ENCODE peak calls at places on chromosomes 11 and 22, in five cellular contexts. U is GM12878, P is H1, W is HepG2, B is NT2/D1. Z is an unnamed sample.

GRCh38 chr22:22119003-22119402 is 125.6 kb upstream of the VPREB1 start:
- DNase-seq in U (no peak), P (no peak), W (no peak), B (no peak), Z (no peak)

GRCh38 chr11:113184498-113184897 is 129.9 kb upstream of the TTC12 start:
- DNase-seq in U (no peak), P (no peak), W (peak), B (peak), Z (no peak)

GRCh38 chr11:47991266-47991830 is 11.0 kb downstream of the PTPRJ start:
- DNase-seq in U (no peak), P (no peak), W (no peak), B (no peak), Z (no peak)

GRCh38 chr11:60985991-60986915 is 14.8 kb downstream of the CD6 start:
- DNase-seq in U (no peak), P (no peak), W (no peak), B (no peak), Z (no peak)

GRCh38 chr11:18173225-18173866 is 709 bp downstream of the MRGPRX4 start:
- DNase-seq in U (no peak), P (no peak), W (no peak), B (no peak), Z (no peak)

GRCh38 chr11:126163074-126163700 is 48.3 kb downstream of the RPUSD4 start:
- DNase-seq in U (no peak), P (no peak), W (peak), B (no peak), Z (no peak)

GRCh38 chr11:16924826-16925494 is 89.3 kb downstream of the PLEKHA7 start:
- DNase-seq in U (no peak), P (peak), W (peak), B (peak), Z (peak)

GRCh38 chr22:20217563-20217962 is 50.6 kb downstream of the RTN4R start:
- DNase-seq in U (no peak), P (no peak), W (no peak), B (no peak), Z (no peak)

GRCh38 chr11:4074266-4074665 is 20.3 kb upstream of the RRM1 start:
- DNase-seq in U (no peak), P (no peak), W (no peak), B (no peak), Z (no peak)

GRCh38 chr11:12968101-12968500 is 41.0 kb upstream of the RASSF10 start:
- DNase-seq in U (no peak), P (no peak), W (no peak), B (no peak), Z (no peak)

GRCh38 chr22:44357962-44358553 is 45.3 kb upstream of the SHISAL1 start:
- DNase-seq in U (no peak), P (no peak), W (no peak), B (no peak), Z (no peak)

GRCh38 chr11:80441821-80442220 is 1001.0 kb upstream of the TENM4 start:
- DNase-seq in U (no peak), P (no peak), W (no peak), B (no peak), Z (no peak)

GRCh38 chr11:35619030-35619753 is 932 bp downstream of the FJX1 start:
- DNase-seq in U (no peak), P (peak), W (no peak), B (no peak), Z (peak)

GRCh38 chr11:100630898-100631297 is 56.2 kb upstream of the ARHGAP42 start:
- DNase-seq in U (no peak), P (no peak), W (no peak), B (no peak), Z (no peak)

GRCh38 chr22:49264696-49265095 is 563.0 kb downstream of the BRD1 start:
- DNase-seq in U (no peak), P (no peak), W (no peak), B (no peak), Z (no peak)

GRCh38 chr11:94604496-94604895 is 37.3 kb downstream of the PIWIL4 start:
- DNase-seq in U (no peak), P (no peak), W (no peak), B (no peak), Z (no peak)

GRCh38 chr22:31995046-31995445 is 48.0 kb upstream of the SLC5A1 start:
- DNase-seq in U (no peak), P (no peak), W (no peak), B (no peak), Z (peak)

GRCh38 chr22:35893698-35894097 is 134.9 kb downstream of the RBFOX2 start:
- DNase-seq in U (no peak), P (no peak), W (no peak), B (no peak), Z (no peak)

GRCh38 chr11:83538286-83538685 is 252.1 kb upstream of the CCDC90B start:
- DNase-seq in U (no peak), P (no peak), W (no peak), B (no peak), Z (no peak)

GRCh38 chr11:64767344-64768299 is 7.8 kb upstream of the PYGM start:
- DNase-seq in U (no peak), P (peak), W (peak), B (peak), Z (peak)

GRCh38 chr11:769887-770641 is 7.2 kb downstream of the GATD1 start:
- DNase-seq in U (no peak), P (no peak), W (no peak), B (no peak), Z (no peak)

GRCh38 chr11:115566185-115566765 is 62.1 kb upstream of the CADM1 start:
- DNase-seq in U (no peak), P (no peak), W (no peak), B (no peak), Z (no peak)

GRCh38 chr22:44363980-44364749 is 51.4 kb upstream of the SHISAL1 start:
- DNase-seq in U (no peak), P (no peak), W (no peak), B (no peak), Z (no peak)

GRCh38 chr11:115439385-115439784 is 64.8 kb downstream of the CADM1 start:
- DNase-seq in U (no peak), P (no peak), W (no peak), B (no peak), Z (no peak)

GRCh38 chr11:1791912-1792311 is 28.2 kb upstream of the CTSD start:
- DNase-seq in U (no peak), P (no peak), W (no peak), B (no peak), Z (no peak)

GRCh38 chr11:113553235-113553634 is 78.0 kb upstream of the DRD2 start:
- DNase-seq in U (no peak), P (no peak), W (no peak), B (peak), Z (no peak)

GRCh38 chr11:117877120-117877784 is 794 bp upstream of the FXYD6 start:
- DNase-seq in U (no peak), P (no peak), W (no peak), B (no peak), Z (no peak)

GRCh38 chr11:67608486-67608885 is 1.8 kb downstream of the NDUFV1 start:
- DNase-seq in U (no peak), P (no peak), W (no peak), B (no peak), Z (no peak)

GRCh38 chr22:46803031-46803880 is 40.8 kb downstream of the TBC1D22A start:
- DNase-seq in U (no peak), P (peak), W (peak), B (no peak), Z (peak)

GRCh38 chr22:36590441-36591056 is 61.6 kb upstream of the EIF3D start:
- DNase-seq in U (no peak), P (no peak), W (no peak), B (no peak), Z (no peak)

GRCh38 chr11:105466582-105467228 is 143.2 kb upstream of the GRIA4 start:
- DNase-seq in U (no peak), P (no peak), W (peak), B (no peak), Z (no peak)

GRCh38 chr22:27670701-27671412 is 130.7 kb downstream of the MN1 start:
- DNase-seq in U (no peak), P (peak), W (peak), B (peak), Z (peak)

GRCh38 chr11:124570160-124570559 is 363 bp downstream of the OR8A1 start:
- DNase-seq in U (no peak), P (no peak), W (no peak), B (no peak), Z (no peak)

GRCh38 chr11:43575931-43576833 is 104.4 kb upstream of the HSD17B12 start:
- DNase-seq in U (no peak), P (no peak), W (no peak), B (no peak), Z (no peak)

GRCh38 chr11:44793350-44794090 is 66.8 kb downstream of the TSPAN18 start:
- DNase-seq in U (no peak), P (no peak), W (no peak), B (no peak), Z (no peak)

GRCh38 chr22:40276877-40277823 is 69.2 kb upstream of the ADSL start:
- DNase-seq in U (no peak), P (no peak), W (no peak), B (no peak), Z (no peak)

GRCh38 chr22:17724241-17724640 is 50.0 kb downstream of the BID start:
- DNase-seq in U (no peak), P (no peak), W (no peak), B (no peak), Z (no peak)

GRCh38 chr11:12193515-12194336 is 83.3 kb downstream of the MICAL2 start:
- DNase-seq in U (no peak), P (no peak), W (no peak), B (no peak), Z (no peak)

GRCh38 chr22:45584621-45585436 is 82.1 kb downstream of the FBLN1 start:
- DNase-seq in U (no peak), P (no peak), W (no peak), B (no peak), Z (no peak)
- TF ChIP-seq SUZ12 in U (no peak), P (no peak), W (no peak), B (no peak), Z (no peak)

GRCh38 chr11:122524532-122524882 is 131.0 kb upstream of the UBASH3B start:
- DNase-seq in U (no peak), P (no peak), W (no peak), B (peak), Z (no peak)
- TF ChIP-seq SUZ12 in U (no peak), P (no peak), W (no peak), B (no peak), Z (no peak)

GRCh38 chr22:23204541-23205157 is 24.3 kb downstream of the BCR start:
- DNase-seq in U (no peak), P (no peak), W (no peak), B (no peak), Z (no peak)
- TF ChIP-seq SUZ12 in U (no peak), P (no peak), W (no peak), B (no peak), Z (no peak)

DNA sequence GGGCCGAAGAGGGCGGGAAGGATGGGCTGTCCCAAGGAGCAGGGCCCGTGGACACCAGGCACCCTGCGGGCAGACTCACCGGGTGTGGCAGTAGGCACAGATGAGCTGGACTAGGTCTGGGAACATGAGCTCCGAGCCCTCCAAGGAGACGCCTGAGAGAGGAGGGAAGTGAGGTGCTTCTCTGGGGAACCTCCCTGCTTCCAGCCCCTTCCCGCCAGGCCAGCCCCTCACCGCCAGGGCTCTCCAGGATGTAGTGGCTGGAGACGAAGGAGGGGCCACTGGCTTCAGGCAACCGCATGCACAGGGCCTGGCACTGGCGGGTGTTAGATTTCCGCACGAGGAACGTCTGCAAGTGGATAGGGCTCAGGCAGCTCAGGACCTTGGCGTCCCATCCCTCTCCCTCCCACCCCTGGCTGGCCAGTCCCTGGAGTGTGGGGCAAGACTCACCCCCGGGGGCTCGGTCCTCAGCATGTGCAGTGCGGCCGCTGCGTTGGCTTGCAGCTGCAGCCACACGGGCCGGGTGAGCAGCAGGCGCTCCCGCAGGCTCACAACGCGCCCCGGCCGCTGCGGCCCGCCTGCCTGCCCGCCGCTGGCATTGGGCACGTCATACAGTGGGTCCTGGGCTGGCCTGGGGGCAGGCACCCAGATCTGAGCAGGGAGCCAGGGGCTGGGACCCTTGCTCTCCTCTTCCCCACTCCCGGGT is 552 bp downstream of the RIN1 start:
- DNase-seq in U (no peak), P (peak), W (no peak), B (no peak), Z (no peak)
- TF ChIP-seq SUZ12 in U (no peak), P (no peak), W (no peak), B (no peak), Z (no peak)

DNA sequence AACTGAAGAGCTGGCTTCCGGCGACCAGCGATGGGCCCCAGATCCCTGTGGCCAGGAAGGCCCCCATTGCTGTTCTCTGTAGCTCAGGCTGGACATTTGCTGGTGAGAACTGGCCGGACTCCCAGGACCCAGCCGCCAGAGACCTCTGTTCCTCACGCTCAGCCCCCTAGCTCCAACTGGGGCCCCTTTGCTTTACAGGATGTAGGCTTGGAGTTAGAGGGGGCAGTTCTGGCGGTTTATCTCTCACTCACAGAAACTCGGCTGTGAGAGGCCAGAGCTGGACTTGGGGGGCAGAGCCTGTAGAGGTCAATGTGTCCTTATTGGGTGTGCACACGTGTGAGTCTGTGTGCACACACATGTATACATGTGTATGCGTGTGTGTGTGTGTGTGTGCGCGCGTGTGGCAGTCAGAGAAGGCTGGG is 494 bp downstream of the SMIM38 start:
- DNase-seq in U (no peak), P (no peak), W (no peak), B (no peak), Z (no peak)
- TF ChIP-seq SUZ12 in U (no peak), P (no peak), W (no peak), B (no peak), Z (no peak)

GRCh38 chr11:88521354-88522310 is 184.1 kb upstream of the CTSC start:
- DNase-seq in U (no peak), P (no peak), W (no peak), B (no peak), Z (no peak)
- TF ChIP-seq SUZ12 in U (no peak), P (no peak), W (no peak), B (no peak), Z (no peak)

DNA sequence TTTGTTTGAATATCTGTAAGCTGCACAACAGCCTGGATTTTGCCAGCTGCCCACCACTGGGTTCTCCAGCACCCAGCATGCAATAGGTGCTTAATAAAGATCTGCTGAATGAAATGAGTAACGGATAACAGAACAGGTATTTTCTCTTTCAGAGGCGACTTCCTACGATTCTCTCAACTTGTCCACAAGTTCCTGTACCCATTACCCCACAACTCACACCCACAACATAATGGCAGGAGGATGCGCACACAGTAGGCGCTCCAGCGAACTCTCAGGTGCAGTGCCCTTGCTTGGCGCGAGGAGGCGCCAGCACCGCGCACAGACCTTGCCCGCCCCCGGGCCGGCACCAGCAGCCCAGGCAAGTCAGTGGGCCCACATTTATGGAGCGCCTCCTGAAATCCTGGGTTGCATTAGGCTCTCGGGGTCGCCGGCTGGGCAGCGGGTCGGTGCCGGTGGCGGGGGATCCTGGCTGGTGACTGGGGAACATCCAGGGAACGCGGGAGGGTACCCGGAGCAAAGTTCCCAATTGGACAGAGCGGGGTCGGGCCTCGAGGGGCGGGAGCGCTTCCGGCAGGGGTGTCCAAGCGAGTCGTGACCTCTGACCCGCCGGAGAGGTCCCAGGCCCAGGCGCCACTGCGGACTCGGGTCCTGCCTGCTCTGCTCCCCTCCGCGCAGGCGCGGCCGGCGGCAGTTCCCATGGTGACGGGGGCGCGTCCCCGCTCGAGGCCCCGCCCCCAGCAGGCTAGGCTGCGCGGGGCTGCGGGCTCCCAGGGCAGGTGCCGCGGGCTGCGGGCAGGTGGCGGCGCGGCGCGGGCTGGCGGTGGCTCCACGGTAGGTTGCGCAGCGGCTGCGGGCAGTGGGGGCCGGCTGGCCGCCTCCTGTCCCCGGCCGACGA is at the start of gene KIAA1671:
- DNase-seq in U (no peak), P (peak), W (peak), B (peak), Z (peak)
- TF ChIP-seq SUZ12 in U (no peak), P (no peak), W (no peak), B (no peak), Z (no peak)

GRCh38 chr11:128757235-128757711 is 63.4 kb downstream of the FLI1 start:
- DNase-seq in U (peak), P (no peak), W (no peak), B (no peak), Z (peak)

GRCh38 chr11:128759597-128759996 is 65.7 kb downstream of the FLI1 start:
- DNase-seq in U (no peak), P (no peak), W (no peak), B (no peak), Z (no peak)

GRCh38 chr11:128756469-128756868 is 62.6 kb downstream of the FLI1 start:
- DNase-seq in U (no peak), P (no peak), W (no peak), B (no peak), Z (no peak)

GRCh38 chr11:128759168-128759567 is 65.3 kb downstream of the FLI1 start:
- DNase-seq in U (no peak), P (no peak), W (no peak), B (no peak), Z (no peak)

GRCh38 chr11:128757886-128758612 is 64.2 kb downstream of the FLI1 start:
- DNase-seq in U (peak), P (no peak), W (no peak), B (no peak), Z (no peak)
- TF ChIP-seq SUZ12 in U (no peak), P (no peak), W (no peak), B (no peak), Z (no peak)

GRCh38 chr11:70064726-70065317 is 13.3 kb upstream of the ANO1 start:
- DNase-seq in U (no peak), P (peak), W (no peak), B (no peak), Z (no peak)
- TF ChIP-seq SUZ12 in U (no peak), P (no peak), W (no peak), B (no peak), Z (no peak)

DNA sequence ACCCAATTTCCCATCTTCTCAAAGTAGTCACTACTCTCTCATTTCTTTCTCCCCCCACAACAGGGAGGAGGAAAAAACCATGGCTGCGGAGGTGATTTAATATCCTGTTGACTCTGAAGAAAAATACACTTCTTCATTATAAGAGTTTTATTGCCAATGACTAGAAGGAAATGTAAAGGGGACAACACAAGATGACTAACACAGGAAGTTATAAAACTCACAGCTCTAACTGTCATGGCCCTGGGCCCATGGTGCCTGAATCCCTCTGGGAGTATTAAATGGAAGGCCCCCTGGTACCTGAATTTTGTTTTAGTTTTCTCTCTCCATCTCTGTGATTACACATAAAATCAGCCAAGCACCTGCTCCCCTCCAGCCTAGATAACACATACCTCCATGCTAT is 352.8 kb upstream of the FAT3 start:
- DNase-seq in U (no peak), P (no peak), W (no peak), B (no peak), Z (no peak)
- TF ChIP-seq SUZ12 in U (no peak), P (no peak), W (no peak), B (no peak), Z (no peak)